ENCODE peak calls at places on chromosomes 5 and 9, in eight cellular contexts. One of them, this sample, is unnamed.

GRCh38 chr5:270340-270739 is 1.1 kb upstream of the PDCD6 start:
- DNase-seq in DND-41: no peak
- DNase-seq in AG04449: no peak
- DNase-seq in mammary epithelial cell: no peak
- DNase-seq in choroid plexus epithelial cell: no peak
- DNase-seq in WTC11: no peak
- DNase-seq in lung: no peak
- DNase-seq in omental fat pad: no peak
- DNase-seq in this sample: no peak

GRCh38 chr5:95940758-95941682 is 20.6 kb downstream of the ELL2 start:
- DNase-seq in DND-41: peak; percentile 37
- DNase-seq in AG04449: no peak
- DNase-seq in mammary epithelial cell: no peak
- DNase-seq in choroid plexus epithelial cell: peak; percentile 48
- DNase-seq in WTC11: peak; percentile 26
- DNase-seq in lung: no peak
- DNase-seq in omental fat pad: no peak
- DNase-seq in this sample: no peak

GRCh38 chr9:16368425-16369087 is 501.9 kb downstream of the BNC2 start:
- DNase-seq in DND-41: no peak
- DNase-seq in AG04449: no peak
- DNase-seq in mammary epithelial cell: peak; percentile 58
- DNase-seq in choroid plexus epithelial cell: no peak
- DNase-seq in WTC11: no peak
- DNase-seq in lung: no peak
- DNase-seq in omental fat pad: no peak
- DNase-seq in this sample: no peak

GRCh38 chr9:90778746-90779145 is 22.9 kb upstream of the SYK start:
- DNase-seq in DND-41: no peak
- DNase-seq in AG04449: no peak
- DNase-seq in mammary epithelial cell: no peak
- DNase-seq in choroid plexus epithelial cell: no peak
- DNase-seq in WTC11: peak; percentile 29
- DNase-seq in lung: no peak
- DNase-seq in omental fat pad: no peak
- DNase-seq in this sample: no peak

GRCh38 chr9:88092699-88093359 is 45.4 kb downstream of the SPATA31C2 start:
- DNase-seq in DND-41: no peak
- DNase-seq in AG04449: no peak
- DNase-seq in mammary epithelial cell: no peak
- DNase-seq in choroid plexus epithelial cell: peak; percentile 89
- DNase-seq in WTC11: no peak
- DNase-seq in lung: no peak
- DNase-seq in omental fat pad: no peak
- DNase-seq in this sample: no peak

GRCh38 chr9:115845648-115846312 is 307.8 kb upstream of the PAPPA start:
- DNase-seq in DND-41: no peak
- DNase-seq in AG04449: no peak
- DNase-seq in mammary epithelial cell: peak; percentile 90
- DNase-seq in choroid plexus epithelial cell: peak; percentile 94
- DNase-seq in WTC11: no peak
- DNase-seq in lung: no peak
- DNase-seq in omental fat pad: no peak
- DNase-seq in this sample: no peak

GRCh38 chr9:76897804-76898525 is 7.9 kb downstream of the PRUNE2 start:
- DNase-seq in DND-41: no peak
- DNase-seq in AG04449: no peak
- DNase-seq in mammary epithelial cell: no peak
- DNase-seq in choroid plexus epithelial cell: no peak
- DNase-seq in WTC11: no peak
- DNase-seq in lung: no peak
- DNase-seq in omental fat pad: no peak
- DNase-seq in this sample: no peak

GRCh38 chr9:5185220-5185840 is at the start of gene INSL6:
- DNase-seq in DND-41: no peak
- DNase-seq in AG04449: no peak
- DNase-seq in mammary epithelial cell: no peak
- DNase-seq in choroid plexus epithelial cell: no peak
- DNase-seq in WTC11: peak; percentile 24
- DNase-seq in lung: no peak
- DNase-seq in omental fat pad: no peak
- DNase-seq in this sample: no peak

GRCh38 chr5:168887931-168888330 is 308.8 kb upstream of the PANK3 start:
- DNase-seq in DND-41: no peak
- DNase-seq in AG04449: no peak
- DNase-seq in mammary epithelial cell: no peak
- DNase-seq in choroid plexus epithelial cell: no peak
- DNase-seq in WTC11: no peak
- DNase-seq in lung: no peak
- DNase-seq in omental fat pad: no peak
- DNase-seq in this sample: no peak

GRCh38 chr9:134940236-134941208 is 22.8 kb upstream of the FCN1 start:
- DNase-seq in DND-41: no peak
- DNase-seq in AG04449: no peak
- DNase-seq in mammary epithelial cell: no peak
- DNase-seq in choroid plexus epithelial cell: no peak
- DNase-seq in WTC11: no peak
- DNase-seq in lung: no peak
- DNase-seq in omental fat pad: no peak
- DNase-seq in this sample: no peak

GRCh38 chr9:90034071-90034470 is 429.3 kb downstream of the GADD45G start:
- DNase-seq in DND-41: no peak
- DNase-seq in AG04449: no peak
- DNase-seq in mammary epithelial cell: no peak
- DNase-seq in choroid plexus epithelial cell: no peak
- DNase-seq in WTC11: no peak
- DNase-seq in lung: no peak
- DNase-seq in omental fat pad: no peak
- DNase-seq in this sample: no peak

GRCh38 chr5:143119881-143120341 is 283.6 kb downstream of the NR3C1 start:
- DNase-seq in DND-41: no peak
- DNase-seq in AG04449: no peak
- DNase-seq in mammary epithelial cell: no peak
- DNase-seq in choroid plexus epithelial cell: no peak
- DNase-seq in WTC11: no peak
- DNase-seq in lung: no peak
- DNase-seq in omental fat pad: no peak
- DNase-seq in this sample: no peak

GRCh38 chr5:143116817-143117216 is 286.7 kb downstream of the NR3C1 start:
- DNase-seq in DND-41: no peak
- DNase-seq in AG04449: no peak
- DNase-seq in mammary epithelial cell: no peak
- DNase-seq in choroid plexus epithelial cell: no peak
- DNase-seq in WTC11: no peak
- DNase-seq in lung: no peak
- DNase-seq in omental fat pad: no peak
- DNase-seq in this sample: no peak

GRCh38 chr5:143119301-143119769 is 284.2 kb downstream of the NR3C1 start:
- DNase-seq in DND-41: no peak
- DNase-seq in AG04449: no peak
- DNase-seq in mammary epithelial cell: no peak
- DNase-seq in choroid plexus epithelial cell: no peak
- DNase-seq in WTC11: no peak
- DNase-seq in lung: no peak
- DNase-seq in omental fat pad: no peak
- DNase-seq in this sample: no peak

GRCh38 chr5:143118222-143118621 is 285.3 kb downstream of the NR3C1 start:
- DNase-seq in DND-41: no peak
- DNase-seq in AG04449: no peak
- DNase-seq in mammary epithelial cell: no peak
- DNase-seq in choroid plexus epithelial cell: no peak
- DNase-seq in WTC11: no peak
- DNase-seq in lung: no peak
- DNase-seq in omental fat pad: no peak
- DNase-seq in this sample: no peak

GRCh38 chr5:143117821-143118220 is 285.7 kb downstream of the NR3C1 start:
- DNase-seq in DND-41: no peak
- DNase-seq in AG04449: no peak
- DNase-seq in mammary epithelial cell: no peak
- DNase-seq in choroid plexus epithelial cell: no peak
- DNase-seq in WTC11: no peak
- DNase-seq in lung: no peak
- DNase-seq in omental fat pad: no peak
- DNase-seq in this sample: no peak
- TF ChIP-seq CTCF in DND-41: no peak
- TF ChIP-seq CTCF in AG04449: no peak
- TF ChIP-seq CTCF in mammary epithelial cell: no peak
- TF ChIP-seq CTCF in choroid plexus epithelial cell: no peak
- TF ChIP-seq CTCF in WTC11: no peak
- TF ChIP-seq CTCF in lung: no peak
- TF ChIP-seq CTCF in omental fat pad: no peak
- TF ChIP-seq CTCF in this sample: no peak

GRCh38 chr5:170429014-170429413 is 39.8 kb upstream of the KCNMB1 start:
- DNase-seq in DND-41: no peak
- DNase-seq in AG04449: no peak
- DNase-seq in mammary epithelial cell: no peak
- DNase-seq in choroid plexus epithelial cell: peak; percentile 44
- DNase-seq in WTC11: no peak
- DNase-seq in lung: no peak
- DNase-seq in omental fat pad: no peak
- DNase-seq in this sample: no peak
- TF ChIP-seq CTCF in DND-41: no peak
- TF ChIP-seq CTCF in AG04449: peak; percentile 40
- TF ChIP-seq CTCF in mammary epithelial cell: peak; percentile 17
- TF ChIP-seq CTCF in choroid plexus epithelial cell: peak; percentile 57
- TF ChIP-seq CTCF in WTC11: no peak
- TF ChIP-seq CTCF in lung: no peak
- TF ChIP-seq CTCF in omental fat pad: no peak
- TF ChIP-seq CTCF in this sample: no peak

GRCh38 chr5:52985306-52985705 is 3.8 kb upstream of the ITGA2 start:
- DNase-seq in DND-41: no peak
- DNase-seq in AG04449: no peak
- DNase-seq in mammary epithelial cell: peak; percentile 62
- DNase-seq in choroid plexus epithelial cell: no peak
- DNase-seq in WTC11: no peak
- DNase-seq in lung: no peak
- DNase-seq in omental fat pad: no peak
- DNase-seq in this sample: no peak
- TF ChIP-seq CTCF in DND-41: no peak
- TF ChIP-seq CTCF in AG04449: no peak
- TF ChIP-seq CTCF in mammary epithelial cell: no peak
- TF ChIP-seq CTCF in choroid plexus epithelial cell: no peak
- TF ChIP-seq CTCF in WTC11: no peak
- TF ChIP-seq CTCF in lung: no peak
- TF ChIP-seq CTCF in omental fat pad: no peak
- TF ChIP-seq CTCF in this sample: no peak

GRCh38 chr5:35345222-35345621 is 114.9 kb upstream of the PRLR start:
- DNase-seq in DND-41: no peak
- DNase-seq in AG04449: no peak
- DNase-seq in mammary epithelial cell: no peak
- DNase-seq in choroid plexus epithelial cell: peak; percentile 12
- DNase-seq in WTC11: no peak
- DNase-seq in lung: no peak
- DNase-seq in omental fat pad: no peak
- DNase-seq in this sample: no peak
- TF ChIP-seq CTCF in DND-41: peak; percentile 23
- TF ChIP-seq CTCF in AG04449: no peak
- TF ChIP-seq CTCF in mammary epithelial cell: no peak
- TF ChIP-seq CTCF in choroid plexus epithelial cell: no peak
- TF ChIP-seq CTCF in WTC11: no peak
- TF ChIP-seq CTCF in lung: no peak
- TF ChIP-seq CTCF in omental fat pad: no peak
- TF ChIP-seq CTCF in this sample: no peak

GRCh38 chr9:137678202-137678601 is 59.4 kb downstream of the EHMT1 start:
- DNase-seq in DND-41: no peak
- DNase-seq in AG04449: no peak
- DNase-seq in mammary epithelial cell: no peak
- DNase-seq in choroid plexus epithelial cell: no peak
- DNase-seq in WTC11: no peak
- DNase-seq in lung: no peak
- DNase-seq in omental fat pad: no peak
- DNase-seq in this sample: no peak
- TF ChIP-seq CTCF in DND-41: no peak
- TF ChIP-seq CTCF in AG04449: no peak
- TF ChIP-seq CTCF in mammary epithelial cell: no peak
- TF ChIP-seq CTCF in choroid plexus epithelial cell: no peak
- TF ChIP-seq CTCF in WTC11: no peak
- TF ChIP-seq CTCF in lung: no peak
- TF ChIP-seq CTCF in omental fat pad: no peak
- TF ChIP-seq CTCF in this sample: no peak

GRCh38 chr9:109186857-109187256 is 19.8 kb upstream of the FRRS1L start:
- DNase-seq in DND-41: no peak
- DNase-seq in AG04449: no peak
- DNase-seq in mammary epithelial cell: no peak
- DNase-seq in choroid plexus epithelial cell: no peak
- DNase-seq in WTC11: no peak
- DNase-seq in lung: no peak
- DNase-seq in omental fat pad: no peak
- DNase-seq in this sample: no peak

GRCh38 chr9:109179801-109180523 is 12.9 kb upstream of the FRRS1L start:
- DNase-seq in DND-41: no peak
- DNase-seq in AG04449: no peak
- DNase-seq in mammary epithelial cell: no peak
- DNase-seq in choroid plexus epithelial cell: no peak
- DNase-seq in WTC11: no peak
- DNase-seq in lung: no peak
- DNase-seq in omental fat pad: no peak
- DNase-seq in this sample: no peak

GRCh38 chr9:109181284-109181683 is 14.2 kb upstream of the FRRS1L start:
- DNase-seq in DND-41: peak; percentile 50
- DNase-seq in AG04449: no peak
- DNase-seq in mammary epithelial cell: no peak
- DNase-seq in choroid plexus epithelial cell: no peak
- DNase-seq in WTC11: no peak
- DNase-seq in lung: no peak
- DNase-seq in omental fat pad: no peak
- DNase-seq in this sample: peak; percentile 65

GRCh38 chr9:109182550-109182939 is 15.5 kb upstream of the FRRS1L start:
- DNase-seq in DND-41: no peak
- DNase-seq in AG04449: no peak
- DNase-seq in mammary epithelial cell: no peak
- DNase-seq in choroid plexus epithelial cell: no peak
- DNase-seq in WTC11: no peak
- DNase-seq in lung: no peak
- DNase-seq in omental fat pad: no peak
- DNase-seq in this sample: no peak

GRCh38 chr9:109182940-109183798 is 16.1 kb upstream of the FRRS1L start:
- DNase-seq in DND-41: peak; percentile 21
- DNase-seq in AG04449: no peak
- DNase-seq in mammary epithelial cell: peak; percentile 60
- DNase-seq in choroid plexus epithelial cell: peak; percentile 49
- DNase-seq in WTC11: peak; percentile 64
- DNase-seq in lung: no peak
- DNase-seq in omental fat pad: no peak
- DNase-seq in this sample: peak; percentile 62
- TF ChIP-seq CTCF in DND-41: peak; percentile 51
- TF ChIP-seq CTCF in AG04449: peak; percentile 61
- TF ChIP-seq CTCF in mammary epithelial cell: peak; percentile 39
- TF ChIP-seq CTCF in choroid plexus epithelial cell: peak; percentile 79
- TF ChIP-seq CTCF in WTC11: peak; percentile 35
- TF ChIP-seq CTCF in lung: no peak
- TF ChIP-seq CTCF in omental fat pad: no peak
- TF ChIP-seq CTCF in this sample: peak; percentile 48